ENCODE peak calls at places on chromosomes 3 and 15, in ten cellular contexts. One of them, this sample, is unnamed.

GRCh38 chr3:166752214-166752613 is 627.9 kb downstream of the ZBBX start:
- DNase-seq in iPS-NIHi11: no peak
- DNase-seq in stimulated activated CD4-positive, alpha-beta T cell treated with anti-CD3 and anti-CD28 coated beads, TNF-alpha, amount 100 ng/mL, for 24 hours: no peak
- DNase-seq in SK-N-SH: no peak
- DNase-seq in NCI-H748 treated with DMSO at 0.1 percent for 48 hours: no peak
- DNase-seq in mucosa of descending colon: no peak
- DNase-seq in activated CD4-positive, alpha-beta T cell treated with anti-CD3 and anti-CD28 coated beads, Interleukin-2, amount 50 U/mL, for 24 hours: no peak
- DNase-seq in thoracic aorta: no peak
- DNase-seq in NCI-H1105 treated with DMSO at 0.1 percent for 48 hours: no peak
- DNase-seq in COR-L47: no peak
- DNase-seq in this sample: no peak

GRCh38 chr3:191476053-191476787 is 15.3 kb downstream of the PYDC2 start:
- DNase-seq in iPS-NIHi11: no peak
- DNase-seq in stimulated activated CD4-positive, alpha-beta T cell treated with anti-CD3 and anti-CD28 coated beads, TNF-alpha, amount 100 ng/mL, for 24 hours: no peak
- DNase-seq in SK-N-SH: no peak
- DNase-seq in NCI-H748 treated with DMSO at 0.1 percent for 48 hours: no peak
- DNase-seq in mucosa of descending colon: no peak
- DNase-seq in activated CD4-positive, alpha-beta T cell treated with anti-CD3 and anti-CD28 coated beads, Interleukin-2, amount 50 U/mL, for 24 hours: no peak
- DNase-seq in thoracic aorta: no peak
- DNase-seq in NCI-H1105 treated with DMSO at 0.1 percent for 48 hours: no peak
- DNase-seq in COR-L47: no peak
- DNase-seq in this sample: no peak

GRCh38 chr15:63061971-63062370 is 19.4 kb downstream of the TPM1 start:
- DNase-seq in iPS-NIHi11: no peak
- DNase-seq in stimulated activated CD4-positive, alpha-beta T cell treated with anti-CD3 and anti-CD28 coated beads, TNF-alpha, amount 100 ng/mL, for 24 hours: no peak
- DNase-seq in SK-N-SH: no peak
- DNase-seq in NCI-H748 treated with DMSO at 0.1 percent for 48 hours: no peak
- DNase-seq in mucosa of descending colon: no peak
- DNase-seq in activated CD4-positive, alpha-beta T cell treated with anti-CD3 and anti-CD28 coated beads, Interleukin-2, amount 50 U/mL, for 24 hours: no peak
- DNase-seq in thoracic aorta: no peak
- DNase-seq in NCI-H1105 treated with DMSO at 0.1 percent for 48 hours: no peak
- DNase-seq in COR-L47: no peak
- DNase-seq in this sample: no peak

GRCh38 chr3:16460273-16460672 is 53.2 kb downstream of the RFTN1 start:
- DNase-seq in iPS-NIHi11: no peak
- DNase-seq in stimulated activated CD4-positive, alpha-beta T cell treated with anti-CD3 and anti-CD28 coated beads, TNF-alpha, amount 100 ng/mL, for 24 hours: no peak
- DNase-seq in SK-N-SH: no peak
- DNase-seq in NCI-H748 treated with DMSO at 0.1 percent for 48 hours: no peak
- DNase-seq in mucosa of descending colon: no peak
- DNase-seq in activated CD4-positive, alpha-beta T cell treated with anti-CD3 and anti-CD28 coated beads, Interleukin-2, amount 50 U/mL, for 24 hours: no peak
- DNase-seq in thoracic aorta: no peak
- DNase-seq in NCI-H1105 treated with DMSO at 0.1 percent for 48 hours: no peak
- DNase-seq in COR-L47: no peak
- DNase-seq in this sample: no peak

GRCh38 chr3:42376397-42376798 is 34.0 kb downstream of the LYZL4 start:
- DNase-seq in iPS-NIHi11: peak; percentile 59
- DNase-seq in stimulated activated CD4-positive, alpha-beta T cell treated with anti-CD3 and anti-CD28 coated beads, TNF-alpha, amount 100 ng/mL, for 24 hours: no peak
- DNase-seq in SK-N-SH: no peak
- DNase-seq in NCI-H748 treated with DMSO at 0.1 percent for 48 hours: no peak
- DNase-seq in mucosa of descending colon: no peak
- DNase-seq in activated CD4-positive, alpha-beta T cell treated with anti-CD3 and anti-CD28 coated beads, Interleukin-2, amount 50 U/mL, for 24 hours: no peak
- DNase-seq in thoracic aorta: no peak
- DNase-seq in NCI-H1105 treated with DMSO at 0.1 percent for 48 hours: no peak
- DNase-seq in COR-L47: peak; percentile 72
- DNase-seq in this sample: peak; percentile 82

GRCh38 chr3:88150371-88150770 is 612 bp downstream of the C3orf38 start:
- DNase-seq in iPS-NIHi11: no peak
- DNase-seq in stimulated activated CD4-positive, alpha-beta T cell treated with anti-CD3 and anti-CD28 coated beads, TNF-alpha, amount 100 ng/mL, for 24 hours: peak; percentile 8
- DNase-seq in SK-N-SH: peak; percentile 9
- DNase-seq in NCI-H748 treated with DMSO at 0.1 percent for 48 hours: no peak
- DNase-seq in mucosa of descending colon: no peak
- DNase-seq in activated CD4-positive, alpha-beta T cell treated with anti-CD3 and anti-CD28 coated beads, Interleukin-2, amount 50 U/mL, for 24 hours: no peak
- DNase-seq in thoracic aorta: no peak
- DNase-seq in NCI-H1105 treated with DMSO at 0.1 percent for 48 hours: peak; percentile 43
- DNase-seq in COR-L47: no peak
- DNase-seq in this sample: no peak

GRCh38 chr15:67534360-67534759 is 8.1 kb upstream of the MAP2K5 start:
- DNase-seq in iPS-NIHi11: no peak
- DNase-seq in stimulated activated CD4-positive, alpha-beta T cell treated with anti-CD3 and anti-CD28 coated beads, TNF-alpha, amount 100 ng/mL, for 24 hours: no peak
- DNase-seq in SK-N-SH: no peak
- DNase-seq in NCI-H748 treated with DMSO at 0.1 percent for 48 hours: no peak
- DNase-seq in mucosa of descending colon: no peak
- DNase-seq in activated CD4-positive, alpha-beta T cell treated with anti-CD3 and anti-CD28 coated beads, Interleukin-2, amount 50 U/mL, for 24 hours: no peak
- DNase-seq in thoracic aorta: no peak
- DNase-seq in NCI-H1105 treated with DMSO at 0.1 percent for 48 hours: no peak
- DNase-seq in COR-L47: no peak
- DNase-seq in this sample: no peak

GRCh38 chr15:86221119-86221518 is 141.4 kb downstream of the AGBL1 start:
- DNase-seq in iPS-NIHi11: no peak
- DNase-seq in stimulated activated CD4-positive, alpha-beta T cell treated with anti-CD3 and anti-CD28 coated beads, TNF-alpha, amount 100 ng/mL, for 24 hours: no peak
- DNase-seq in SK-N-SH: no peak
- DNase-seq in NCI-H748 treated with DMSO at 0.1 percent for 48 hours: no peak
- DNase-seq in mucosa of descending colon: no peak
- DNase-seq in activated CD4-positive, alpha-beta T cell treated with anti-CD3 and anti-CD28 coated beads, Interleukin-2, amount 50 U/mL, for 24 hours: no peak
- DNase-seq in thoracic aorta: no peak
- DNase-seq in NCI-H1105 treated with DMSO at 0.1 percent for 48 hours: no peak
- DNase-seq in COR-L47: no peak
- DNase-seq in this sample: no peak

GRCh38 chr3:32018723-32019564 is 37.4 kb downstream of the ZNF860 start:
- DNase-seq in iPS-NIHi11: peak; percentile 70
- DNase-seq in stimulated activated CD4-positive, alpha-beta T cell treated with anti-CD3 and anti-CD28 coated beads, TNF-alpha, amount 100 ng/mL, for 24 hours: no peak
- DNase-seq in SK-N-SH: peak; percentile 55
- DNase-seq in NCI-H748 treated with DMSO at 0.1 percent for 48 hours: peak; percentile 49
- DNase-seq in mucosa of descending colon: no peak
- DNase-seq in activated CD4-positive, alpha-beta T cell treated with anti-CD3 and anti-CD28 coated beads, Interleukin-2, amount 50 U/mL, for 24 hours: no peak
- DNase-seq in thoracic aorta: no peak
- DNase-seq in NCI-H1105 treated with DMSO at 0.1 percent for 48 hours: peak; percentile 32
- DNase-seq in COR-L47: peak; percentile 15
- DNase-seq in this sample: peak; percentile 47

GRCh38 chr3:186012137-186012536 is 74.3 kb upstream of the TRA2B start:
- DNase-seq in iPS-NIHi11: no peak
- DNase-seq in stimulated activated CD4-positive, alpha-beta T cell treated with anti-CD3 and anti-CD28 coated beads, TNF-alpha, amount 100 ng/mL, for 24 hours: no peak
- DNase-seq in SK-N-SH: no peak
- DNase-seq in NCI-H748 treated with DMSO at 0.1 percent for 48 hours: no peak
- DNase-seq in mucosa of descending colon: no peak
- DNase-seq in activated CD4-positive, alpha-beta T cell treated with anti-CD3 and anti-CD28 coated beads, Interleukin-2, amount 50 U/mL, for 24 hours: no peak
- DNase-seq in thoracic aorta: no peak
- DNase-seq in NCI-H1105 treated with DMSO at 0.1 percent for 48 hours: no peak
- DNase-seq in COR-L47: no peak
- DNase-seq in this sample: no peak

GRCh38 chr3:129022114-129022994 is 21.2 kb downstream of the EFCC1 start:
- DNase-seq in iPS-NIHi11: no peak
- DNase-seq in stimulated activated CD4-positive, alpha-beta T cell treated with anti-CD3 and anti-CD28 coated beads, TNF-alpha, amount 100 ng/mL, for 24 hours: no peak
- DNase-seq in SK-N-SH: peak; percentile 76
- DNase-seq in NCI-H748 treated with DMSO at 0.1 percent for 48 hours: no peak
- DNase-seq in mucosa of descending colon: peak; percentile 79
- DNase-seq in activated CD4-positive, alpha-beta T cell treated with anti-CD3 and anti-CD28 coated beads, Interleukin-2, amount 50 U/mL, for 24 hours: no peak
- DNase-seq in thoracic aorta: no peak
- DNase-seq in NCI-H1105 treated with DMSO at 0.1 percent for 48 hours: no peak
- DNase-seq in COR-L47: no peak
- DNase-seq in this sample: no peak

GRCh38 chr3:134002326-134002725 is 27.4 kb downstream of the SLCO2A1 start:
- DNase-seq in iPS-NIHi11: no peak
- DNase-seq in stimulated activated CD4-positive, alpha-beta T cell treated with anti-CD3 and anti-CD28 coated beads, TNF-alpha, amount 100 ng/mL, for 24 hours: no peak
- DNase-seq in SK-N-SH: no peak
- DNase-seq in NCI-H748 treated with DMSO at 0.1 percent for 48 hours: no peak
- DNase-seq in mucosa of descending colon: no peak
- DNase-seq in activated CD4-positive, alpha-beta T cell treated with anti-CD3 and anti-CD28 coated beads, Interleukin-2, amount 50 U/mL, for 24 hours: no peak
- DNase-seq in thoracic aorta: no peak
- DNase-seq in NCI-H1105 treated with DMSO at 0.1 percent for 48 hours: no peak
- DNase-seq in COR-L47: no peak
- DNase-seq in this sample: peak; percentile 61

GRCh38 chr3:45664558-45664957 is 24.6 kb upstream of the SACM1L start:
- DNase-seq in iPS-NIHi11: no peak
- DNase-seq in stimulated activated CD4-positive, alpha-beta T cell treated with anti-CD3 and anti-CD28 coated beads, TNF-alpha, amount 100 ng/mL, for 24 hours: peak; percentile 47
- DNase-seq in SK-N-SH: no peak
- DNase-seq in NCI-H748 treated with DMSO at 0.1 percent for 48 hours: no peak
- DNase-seq in mucosa of descending colon: peak; percentile 69
- DNase-seq in activated CD4-positive, alpha-beta T cell treated with anti-CD3 and anti-CD28 coated beads, Interleukin-2, amount 50 U/mL, for 24 hours: peak; percentile 27
- DNase-seq in thoracic aorta: no peak
- DNase-seq in NCI-H1105 treated with DMSO at 0.1 percent for 48 hours: no peak
- DNase-seq in COR-L47: no peak
- DNase-seq in this sample: no peak

GRCh38 chr3:169552533-169552932 is 111.0 kb downstream of the MECOM start:
- DNase-seq in iPS-NIHi11: no peak
- DNase-seq in stimulated activated CD4-positive, alpha-beta T cell treated with anti-CD3 and anti-CD28 coated beads, TNF-alpha, amount 100 ng/mL, for 24 hours: no peak
- DNase-seq in SK-N-SH: no peak
- DNase-seq in NCI-H748 treated with DMSO at 0.1 percent for 48 hours: no peak
- DNase-seq in mucosa of descending colon: no peak
- DNase-seq in activated CD4-positive, alpha-beta T cell treated with anti-CD3 and anti-CD28 coated beads, Interleukin-2, amount 50 U/mL, for 24 hours: no peak
- DNase-seq in thoracic aorta: no peak
- DNase-seq in NCI-H1105 treated with DMSO at 0.1 percent for 48 hours: no peak
- DNase-seq in COR-L47: no peak
- DNase-seq in this sample: no peak

GRCh38 chr15:85757939-85758654 is 36.6 kb downstream of the KLHL25 start:
- DNase-seq in iPS-NIHi11: no peak
- DNase-seq in stimulated activated CD4-positive, alpha-beta T cell treated with anti-CD3 and anti-CD28 coated beads, TNF-alpha, amount 100 ng/mL, for 24 hours: no peak
- DNase-seq in SK-N-SH: no peak
- DNase-seq in NCI-H748 treated with DMSO at 0.1 percent for 48 hours: no peak
- DNase-seq in mucosa of descending colon: no peak
- DNase-seq in activated CD4-positive, alpha-beta T cell treated with anti-CD3 and anti-CD28 coated beads, Interleukin-2, amount 50 U/mL, for 24 hours: no peak
- DNase-seq in thoracic aorta: no peak
- DNase-seq in NCI-H1105 treated with DMSO at 0.1 percent for 48 hours: no peak
- DNase-seq in COR-L47: no peak
- DNase-seq in this sample: no peak

GRCh38 chr3:172040976-172041963 is 1.9 kb downstream of the FNDC3B start:
- DNase-seq in iPS-NIHi11: peak; percentile 11
- DNase-seq in stimulated activated CD4-positive, alpha-beta T cell treated with anti-CD3 and anti-CD28 coated beads, TNF-alpha, amount 100 ng/mL, for 24 hours: no peak
- DNase-seq in SK-N-SH: peak; percentile 50
- DNase-seq in NCI-H748 treated with DMSO at 0.1 percent for 48 hours: no peak
- DNase-seq in mucosa of descending colon: peak; percentile 62
- DNase-seq in activated CD4-positive, alpha-beta T cell treated with anti-CD3 and anti-CD28 coated beads, Interleukin-2, amount 50 U/mL, for 24 hours: no peak
- DNase-seq in thoracic aorta: no peak
- DNase-seq in NCI-H1105 treated with DMSO at 0.1 percent for 48 hours: no peak
- DNase-seq in COR-L47: no peak
- DNase-seq in this sample: peak; percentile 72

GRCh38 chr15:79494963-79495362 is 62.8 kb downstream of the MINAR1 start:
- DNase-seq in iPS-NIHi11: no peak
- DNase-seq in stimulated activated CD4-positive, alpha-beta T cell treated with anti-CD3 and anti-CD28 coated beads, TNF-alpha, amount 100 ng/mL, for 24 hours: no peak
- DNase-seq in SK-N-SH: no peak
- DNase-seq in NCI-H748 treated with DMSO at 0.1 percent for 48 hours: no peak
- DNase-seq in mucosa of descending colon: no peak
- DNase-seq in activated CD4-positive, alpha-beta T cell treated with anti-CD3 and anti-CD28 coated beads, Interleukin-2, amount 50 U/mL, for 24 hours: no peak
- DNase-seq in thoracic aorta: no peak
- DNase-seq in NCI-H1105 treated with DMSO at 0.1 percent for 48 hours: no peak
- DNase-seq in COR-L47: no peak
- DNase-seq in this sample: no peak

GRCh38 chr15:40743921-40744809 is 10.9 kb downstream of the RMDN3 start:
- DNase-seq in iPS-NIHi11: no peak
- DNase-seq in stimulated activated CD4-positive, alpha-beta T cell treated with anti-CD3 and anti-CD28 coated beads, TNF-alpha, amount 100 ng/mL, for 24 hours: no peak
- DNase-seq in SK-N-SH: no peak
- DNase-seq in NCI-H748 treated with DMSO at 0.1 percent for 48 hours: no peak
- DNase-seq in mucosa of descending colon: no peak
- DNase-seq in activated CD4-positive, alpha-beta T cell treated with anti-CD3 and anti-CD28 coated beads, Interleukin-2, amount 50 U/mL, for 24 hours: peak; percentile 21
- DNase-seq in thoracic aorta: no peak
- DNase-seq in NCI-H1105 treated with DMSO at 0.1 percent for 48 hours: no peak
- DNase-seq in COR-L47: no peak
- DNase-seq in this sample: peak; percentile 84

GRCh38 chr15:96807361-96807760 is 476.9 kb downstream of the NR2F2 start:
- DNase-seq in iPS-NIHi11: no peak
- DNase-seq in stimulated activated CD4-positive, alpha-beta T cell treated with anti-CD3 and anti-CD28 coated beads, TNF-alpha, amount 100 ng/mL, for 24 hours: no peak
- DNase-seq in SK-N-SH: no peak
- DNase-seq in NCI-H748 treated with DMSO at 0.1 percent for 48 hours: no peak
- DNase-seq in mucosa of descending colon: no peak
- DNase-seq in activated CD4-positive, alpha-beta T cell treated with anti-CD3 and anti-CD28 coated beads, Interleukin-2, amount 50 U/mL, for 24 hours: no peak
- DNase-seq in thoracic aorta: no peak
- DNase-seq in NCI-H1105 treated with DMSO at 0.1 percent for 48 hours: no peak
- DNase-seq in COR-L47: no peak
- DNase-seq in this sample: peak; percentile 3

GRCh38 chr15:68487087-68487843 is 55.3 kb upstream of the ITGA11 start:
- DNase-seq in iPS-NIHi11: no peak
- DNase-seq in stimulated activated CD4-positive, alpha-beta T cell treated with anti-CD3 and anti-CD28 coated beads, TNF-alpha, amount 100 ng/mL, for 24 hours: no peak
- DNase-seq in SK-N-SH: no peak
- DNase-seq in NCI-H748 treated with DMSO at 0.1 percent for 48 hours: no peak
- DNase-seq in mucosa of descending colon: no peak
- DNase-seq in activated CD4-positive, alpha-beta T cell treated with anti-CD3 and anti-CD28 coated beads, Interleukin-2, amount 50 U/mL, for 24 hours: no peak
- DNase-seq in thoracic aorta: peak; percentile 19
- DNase-seq in NCI-H1105 treated with DMSO at 0.1 percent for 48 hours: no peak
- DNase-seq in COR-L47: no peak
- DNase-seq in this sample: peak; percentile 33

GRCh38 chr3:185280572-185281365 is 26.9 kb upstream of the EHHADH start:
- DNase-seq in iPS-NIHi11: peak; percentile 78
- DNase-seq in stimulated activated CD4-positive, alpha-beta T cell treated with anti-CD3 and anti-CD28 coated beads, TNF-alpha, amount 100 ng/mL, for 24 hours: no peak
- DNase-seq in SK-N-SH: peak; percentile 54
- DNase-seq in NCI-H748 treated with DMSO at 0.1 percent for 48 hours: peak; percentile 40
- DNase-seq in mucosa of descending colon: no peak
- DNase-seq in activated CD4-positive, alpha-beta T cell treated with anti-CD3 and anti-CD28 coated beads, Interleukin-2, amount 50 U/mL, for 24 hours: no peak
- DNase-seq in thoracic aorta: no peak
- DNase-seq in NCI-H1105 treated with DMSO at 0.1 percent for 48 hours: peak; percentile 78
- DNase-seq in COR-L47: peak; percentile 63
- DNase-seq in this sample: peak; percentile 65

GRCh38 chr15:44808557-44808956 is 72.2 kb downstream of the TRIM69 start:
- DNase-seq in iPS-NIHi11: no peak
- DNase-seq in stimulated activated CD4-positive, alpha-beta T cell treated with anti-CD3 and anti-CD28 coated beads, TNF-alpha, amount 100 ng/mL, for 24 hours: no peak
- DNase-seq in SK-N-SH: no peak
- DNase-seq in NCI-H748 treated with DMSO at 0.1 percent for 48 hours: no peak
- DNase-seq in mucosa of descending colon: no peak
- DNase-seq in activated CD4-positive, alpha-beta T cell treated with anti-CD3 and anti-CD28 coated beads, Interleukin-2, amount 50 U/mL, for 24 hours: no peak
- DNase-seq in thoracic aorta: no peak
- DNase-seq in NCI-H1105 treated with DMSO at 0.1 percent for 48 hours: no peak
- DNase-seq in COR-L47: no peak
- DNase-seq in this sample: no peak

GRCh38 chr15:67836477-67836876 is 3.4 kb downstream of the RNU6-1 start:
- DNase-seq in iPS-NIHi11: peak; percentile 73
- DNase-seq in stimulated activated CD4-positive, alpha-beta T cell treated with anti-CD3 and anti-CD28 coated beads, TNF-alpha, amount 100 ng/mL, for 24 hours: peak; percentile 37
- DNase-seq in SK-N-SH: peak; percentile 76
- DNase-seq in NCI-H748 treated with DMSO at 0.1 percent for 48 hours: peak; percentile 38
- DNase-seq in mucosa of descending colon: no peak
- DNase-seq in activated CD4-positive, alpha-beta T cell treated with anti-CD3 and anti-CD28 coated beads, Interleukin-2, amount 50 U/mL, for 24 hours: no peak
- DNase-seq in thoracic aorta: no peak
- DNase-seq in NCI-H1105 treated with DMSO at 0.1 percent for 48 hours: no peak
- DNase-seq in COR-L47: peak; percentile 46
- DNase-seq in this sample: peak; percentile 49

GRCh38 chr15:99424978-99425665 is 140.7 kb upstream of the MEF2A start:
- DNase-seq in iPS-NIHi11: no peak
- DNase-seq in stimulated activated CD4-positive, alpha-beta T cell treated with anti-CD3 and anti-CD28 coated beads, TNF-alpha, amount 100 ng/mL, for 24 hours: peak; percentile 42
- DNase-seq in SK-N-SH: peak; percentile 64
- DNase-seq in NCI-H748 treated with DMSO at 0.1 percent for 48 hours: no peak
- DNase-seq in mucosa of descending colon: peak; percentile 53
- DNase-seq in activated CD4-positive, alpha-beta T cell treated with anti-CD3 and anti-CD28 coated beads, Interleukin-2, amount 50 U/mL, for 24 hours: peak; percentile 34
- DNase-seq in thoracic aorta: peak; percentile 40
- DNase-seq in NCI-H1105 treated with DMSO at 0.1 percent for 48 hours: no peak
- DNase-seq in COR-L47: no peak
- DNase-seq in this sample: peak; percentile 58

GRCh38 chr3:41323860-41324259 is 124.6 kb downstream of the CTNNB1 start:
- DNase-seq in iPS-NIHi11: peak; percentile 16
- DNase-seq in stimulated activated CD4-positive, alpha-beta T cell treated with anti-CD3 and anti-CD28 coated beads, TNF-alpha, amount 100 ng/mL, for 24 hours: no peak
- DNase-seq in SK-N-SH: no peak
- DNase-seq in NCI-H748 treated with DMSO at 0.1 percent for 48 hours: no peak
- DNase-seq in mucosa of descending colon: no peak
- DNase-seq in activated CD4-positive, alpha-beta T cell treated with anti-CD3 and anti-CD28 coated beads, Interleukin-2, amount 50 U/mL, for 24 hours: no peak
- DNase-seq in thoracic aorta: no peak
- DNase-seq in NCI-H1105 treated with DMSO at 0.1 percent for 48 hours: no peak
- DNase-seq in COR-L47: no peak
- DNase-seq in this sample: no peak

GRCh38 chr15:63151665-63152064 is 5.6 kb downstream of the RPS27L start:
- DNase-seq in iPS-NIHi11: no peak
- DNase-seq in stimulated activated CD4-positive, alpha-beta T cell treated with anti-CD3 and anti-CD28 coated beads, TNF-alpha, amount 100 ng/mL, for 24 hours: no peak
- DNase-seq in SK-N-SH: no peak
- DNase-seq in NCI-H748 treated with DMSO at 0.1 percent for 48 hours: no peak
- DNase-seq in mucosa of descending colon: no peak
- DNase-seq in activated CD4-positive, alpha-beta T cell treated with anti-CD3 and anti-CD28 coated beads, Interleukin-2, amount 50 U/mL, for 24 hours: no peak
- DNase-seq in thoracic aorta: no peak
- DNase-seq in NCI-H1105 treated with DMSO at 0.1 percent for 48 hours: no peak
- DNase-seq in COR-L47: no peak
- DNase-seq in this sample: no peak

GRCh38 chr3:53044371-53045106 is 1.3 kb downstream of the SFMBT1 start:
- DNase-seq in iPS-NIHi11: no peak
- DNase-seq in stimulated activated CD4-positive, alpha-beta T cell treated with anti-CD3 and anti-CD28 coated beads, TNF-alpha, amount 100 ng/mL, for 24 hours: peak; percentile 15
- DNase-seq in SK-N-SH: peak; percentile 52
- DNase-seq in NCI-H748 treated with DMSO at 0.1 percent for 48 hours: no peak
- DNase-seq in mucosa of descending colon: peak; percentile 63
- DNase-seq in activated CD4-positive, alpha-beta T cell treated with anti-CD3 and anti-CD28 coated beads, Interleukin-2, amount 50 U/mL, for 24 hours: peak; percentile 11
- DNase-seq in thoracic aorta: no peak
- DNase-seq in NCI-H1105 treated with DMSO at 0.1 percent for 48 hours: no peak
- DNase-seq in COR-L47: peak; percentile 11
- DNase-seq in this sample: peak; percentile 60

GRCh38 chr3:28234454-28234853 is 7.0 kb upstream of the CMC1 start:
- DNase-seq in iPS-NIHi11: no peak
- DNase-seq in stimulated activated CD4-positive, alpha-beta T cell treated with anti-CD3 and anti-CD28 coated beads, TNF-alpha, amount 100 ng/mL, for 24 hours: no peak
- DNase-seq in SK-N-SH: no peak
- DNase-seq in NCI-H748 treated with DMSO at 0.1 percent for 48 hours: no peak
- DNase-seq in mucosa of descending colon: no peak
- DNase-seq in activated CD4-positive, alpha-beta T cell treated with anti-CD3 and anti-CD28 coated beads, Interleukin-2, amount 50 U/mL, for 24 hours: no peak
- DNase-seq in thoracic aorta: no peak
- DNase-seq in NCI-H1105 treated with DMSO at 0.1 percent for 48 hours: no peak
- DNase-seq in COR-L47: no peak
- DNase-seq in this sample: no peak